ENCODE peak calls at places on chromosomes 11 and 22, in ten cellular contexts. L, W, C, B, Y, H, S, Q, V and F are unnamed samples.

GRCh38 chr11:112524808-112525207 is 264.1 kb upstream of the PLET1 start:
- DNase-seq in W (no peak), V (no peak), H (no peak), Y (no peak), C (no peak), L (no peak), Q (no peak), S (no peak), B (no peak), F (no peak)

GRCh38 chr11:111779118-111779517 is 12.9 kb upstream of the PPP2R1B start:
- DNase-seq in Y (no peak), W (no peak), L (no peak), B (no peak), S (no peak), Q (no peak), H (no peak), V (no peak), C (no peak), F (no peak)

GRCh38 chr11:67158241-67158640 is 39.2 kb downstream of the KDM2A start:
- DNase-seq in H (no peak), C (no peak), W (no peak), L (no peak), Y (peak; percentile 38), V (no peak), B (no peak), Q (no peak), S (no peak), F (no peak)

GRCh38 chr22:48886604-48887393 is 940.9 kb downstream of the BRD1 start:
- DNase-seq in Q (no peak), L (no peak), S (peak; percentile 15), W (no peak), Y (no peak), C (peak; percentile 23), H (no peak), V (peak; percentile 47), B (no peak), F (peak; percentile 79)

GRCh38 chr22:48605856-48606255 is 1221.8 kb downstream of the BRD1 start:
- DNase-seq in S (no peak), Q (no peak), W (no peak), L (no peak), H (no peak), V (no peak), Y (no peak), B (no peak), C (no peak), F (no peak)

GRCh38 chr11:729492-730074 is 17.7 kb upstream of the TALDO1 start:
- DNase-seq in H (no peak), C (peak; percentile 73), B (no peak), Q (no peak), L (no peak), Y (no peak), W (no peak), S (no peak), V (no peak), F (no peak)

GRCh38 chr11:22522225-22522624 is 103.4 kb downstream of the FANCF start:
- DNase-seq in S (no peak), W (no peak), B (no peak), Y (no peak), Q (no peak), L (no peak), V (no peak), H (no peak), C (no peak), F (no peak)

GRCh38 chr11:11416502-11416901 is 63.5 kb upstream of the CSNK2A3 start:
- DNase-seq in W (no peak), Y (peak; percentile 45), Q (peak; percentile 25), B (peak; percentile 62), C (no peak), L (peak; percentile 71), H (peak; percentile 62), S (no peak), V (no peak), F (peak; percentile 90)

GRCh38 chr11:74577624-74578396 is 14.6 kb upstream of the POLD3 start:
- DNase-seq in Y (peak; percentile 18), W (no peak), Q (peak; percentile 23), V (no peak), H (no peak), L (peak; percentile 24), C (no peak), B (peak; percentile 20), S (no peak), F (no peak)

GRCh38 chr11:8705171-8705570 is 22.6 kb downstream of the RPL27A start:
- DNase-seq in C (no peak), Q (no peak), S (no peak), Y (no peak), H (no peak), W (no peak), L (no peak), V (no peak), B (no peak), F (no peak)

GRCh38 chr11:109785714-109786113 is 307.5 kb upstream of the ZC3H12C start:
- DNase-seq in L (peak; percentile 12), B (peak; percentile 34), W (no peak), Q (peak; percentile 19), S (no peak), H (no peak), C (no peak), Y (peak; percentile 39), V (no peak), F (no peak)

GRCh38 chr22:40250608-40251007 is 72.9 kb downstream of the TNRC6B start:
- DNase-seq in C (no peak), Y (no peak), V (no peak), B (no peak), S (no peak), H (no peak), Q (no peak), W (no peak), L (no peak), F (no peak)

GRCh38 chr11:10322401-10322800 is 17.5 kb downstream of the ADM start:
- DNase-seq in C (no peak), V (no peak), W (no peak), S (no peak), Y (no peak), L (peak; percentile 33), Q (no peak), H (no peak), B (peak; percentile 30), F (no peak)

GRCh38 chr11:102414559-102414958 is 38.0 kb downstream of the TMEM123 start:
- DNase-seq in C (no peak), Q (no peak), L (no peak), V (no peak), Y (no peak), S (no peak), H (no peak), W (no peak), B (no peak), F (no peak)

GRCh38 chr11:117986981-117987495 is 844 bp downstream of the IL10RA start:
- DNase-seq in L (no peak), W (no peak), B (no peak), Q (no peak), H (peak; percentile 39), V (no peak), C (no peak), S (no peak), Y (no peak), F (no peak)

GRCh38 chr11:72771507-72771906 is 19.3 kb upstream of the ARAP1 start:
- DNase-seq in V (no peak), B (peak; percentile 60), S (no peak), W (no peak), Y (peak; percentile 72), H (no peak), C (no peak), L (peak; percentile 61), Q (peak; percentile 52), F (no peak)

GRCh38 chr11:117875397-117876048 is 935 bp downstream of the FXYD6 start:
- DNase-seq in H (no peak), Y (no peak), V (peak; percentile 63), S (no peak), L (no peak), Q (no peak), C (no peak), W (no peak), B (no peak), F (peak; percentile 79)

GRCh38 chr11:70522613-70523311 is 124.4 kb downstream of the CTTN start:
- DNase-seq in L (no peak), H (no peak), S (peak; percentile 35), V (no peak), B (no peak), C (peak; percentile 39), Y (no peak), Q (no peak), W (no peak), F (no peak)

GRCh38 chr22:41966607-41967240 is 2.5 kb upstream of the SEPTIN3 start:
- DNase-seq in H (peak; percentile 87), W (peak; percentile 45), Y (peak; percentile 88), B (peak; percentile 85), L (peak; percentile 88), Q (peak; percentile 87), S (peak; percentile 81), V (no peak), C (no peak), F (no peak)
- TF ChIP-seq CTCF in H (peak; percentile 52), W (no peak), Y (peak; percentile 65), B (peak; percentile 38), L (peak; percentile 37), Q (peak; percentile 40), S (peak; percentile 67), V (peak; percentile 60), C (peak; percentile 15), F (peak; percentile 54)

GRCh38 chr11:17722000-17722643 is 2.8 kb downstream of the MYOD1 start:
- DNase-seq in B (peak; percentile 30), V (no peak), Q (peak; percentile 25), L (peak; percentile 30), H (no peak), Y (peak; percentile 11), W (peak; percentile 53), C (no peak), S (peak; percentile 73), F (no peak)
- TF ChIP-seq CTCF in B (peak; percentile 74), V (peak; percentile 60), Q (peak; percentile 68), L (peak; percentile 61), H (peak; percentile 47), Y (peak; percentile 40), W (no peak), C (no peak), S (peak; percentile 73), F (peak; percentile 36)

DNA sequence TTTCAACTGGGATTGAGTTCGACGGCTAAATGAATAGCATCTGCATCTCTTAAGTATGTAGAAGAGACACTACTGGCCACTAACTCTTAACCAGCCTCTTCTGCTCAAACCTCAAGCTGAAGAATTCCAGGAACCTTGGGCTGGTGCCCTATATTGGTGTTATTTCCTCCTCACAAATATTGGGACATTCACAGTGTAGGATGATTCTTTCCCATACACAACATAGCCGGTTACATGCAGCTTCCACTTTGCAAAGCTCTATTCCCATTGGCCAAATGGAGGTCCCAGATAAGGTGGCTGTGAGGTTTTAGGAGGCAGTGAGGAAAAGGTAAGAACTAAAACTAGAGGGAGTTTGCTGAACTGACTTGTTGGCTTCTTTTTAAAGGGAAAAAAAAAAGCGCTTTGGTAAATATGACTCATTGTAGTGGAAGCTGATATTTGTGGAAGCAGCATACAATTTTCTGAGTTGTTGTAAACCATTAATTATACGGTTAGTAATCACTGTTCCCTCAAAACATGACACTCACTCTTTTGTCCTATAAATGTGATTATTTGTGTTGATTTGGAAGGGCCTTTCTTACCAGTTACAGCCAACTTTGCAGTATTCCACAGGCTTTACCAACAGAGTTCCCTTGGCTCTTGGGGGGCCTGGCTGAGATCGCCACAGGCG is 17.6 kb downstream of the C22orf31 start:
- DNase-seq in B (peak; percentile 70), Y (peak; percentile 66), W (no peak), H (no peak), V (no peak), S (no peak), Q (peak; percentile 64), C (no peak), L (peak; percentile 76), F (no peak)
- TF ChIP-seq CTCF in B (no peak), Y (no peak), W (no peak), H (no peak), V (no peak), S (no peak), Q (no peak), C (no peak), L (no peak), F (no peak)

GRCh38 chr22:20319041-20319744 is 667 bp downstream of the DGCR6L start:
- DNase-seq in L (no peak), S (peak; percentile 42), C (no peak), V (peak; percentile 68), Y (no peak), W (no peak), Q (peak; percentile 14), B (peak; percentile 8), H (peak; percentile 31), F (peak; percentile 83)
- TF ChIP-seq CTCF in L (no peak), S (no peak), C (no peak), V (no peak), Y (no peak), W (no peak), Q (no peak), B (no peak), H (no peak), F (no peak)